ENCODE peak calls at places on chromosomes 1 and 21, in six cellular contexts. D is naive thymus-derived CD4-positive, alpha-beta T cell; Q is CD8-positive, alpha-beta memory T cell; Z is caudate nucleus; F is right lobe of liver; T is mesendoderm. W is an unnamed sample.

GRCh38 chr21:44391345-44392091 is 38.1 kb downstream of the TRPM2 start:
- DNase-seq in Q (no peak), Z (no peak), D (no peak), F (no peak), T (no peak), W (no peak)

GRCh38 chr1:153945131-153945794 is 1.3 kb downstream of the DENND4B start:
- DNase-seq in Z (no peak), Q (peak; percentile 88), T (no peak), D (peak; percentile 85), F (no peak), W (no peak)

GRCh38 chr1:204591473-204592090 is 75.4 kb downstream of the MDM4 start:
- DNase-seq in T (no peak), Q (no peak), Z (no peak), D (no peak), F (no peak), W (no peak)

GRCh38 chr1:24770891-24771290 is 25.6 kb downstream of the CLIC4 start:
- DNase-seq in T (no peak), Z (no peak), F (no peak), D (no peak), Q (no peak), W (no peak)

GRCh38 chr21:45618846-45619485 is 24.6 kb upstream of the PCBP3 start:
- DNase-seq in F (peak; percentile 37), D (no peak), Q (no peak), Z (no peak), T (no peak), W (no peak)

GRCh38 chr1:842816-843215 is 80.9 kb upstream of the SAMD11 start:
- DNase-seq in F (no peak), D (no peak), T (no peak), Z (no peak), Q (no peak), W (no peak)

GRCh38 chr1:31497601-31498000 is 78.7 kb upstream of the TINAGL1 start:
- DNase-seq in D (no peak), Q (no peak), Z (no peak), T (no peak), F (peak; percentile 9), W (no peak)

GRCh38 chr1:156709743-156710489 is 4.5 kb upstream of the CRABP2 start:
- DNase-seq in D (no peak), Q (no peak), F (no peak), T (no peak), Z (peak; percentile 34), W (no peak)

GRCh38 chr1:211677659-211678058 is 2.2 kb upstream of the NEK2 start:
- DNase-seq in Q (no peak), F (no peak), D (no peak), Z (no peak), T (no peak), W (no peak)

GRCh38 chr1:112651205-112651604 is 23.3 kb upstream of the MOV10 start:
- DNase-seq in D (no peak), T (no peak), F (no peak), Z (no peak), Q (no peak), W (no peak)

GRCh38 chr1:209527372-209527771 is 56.1 kb upstream of the CAMK1G start:
- DNase-seq in Z (no peak), D (no peak), Q (no peak), F (no peak), T (no peak), W (no peak)

GRCh38 chr1:2969870-2970291 is 51.4 kb upstream of the ACTRT2 start:
- DNase-seq in D (no peak), F (peak; percentile 32), Z (no peak), T (no peak), Q (no peak), W (no peak)

GRCh38 chr1:58981392-58981791 is 197.5 kb upstream of the JUN start:
- DNase-seq in F (no peak), Z (no peak), Q (no peak), D (no peak), T (peak; percentile 25), W (no peak)

GRCh38 chr1:6016191-6016865 is 24.1 kb upstream of the NPHP4 start:
- DNase-seq in F (no peak), Q (no peak), Z (no peak), T (no peak), D (no peak), W (peak; percentile 61)

GRCh38 chr1:180098242-180098995 is 56.2 kb upstream of the QSOX1 start:
- DNase-seq in Q (no peak), D (no peak), T (peak; percentile 24), F (no peak), Z (no peak), W (no peak)

GRCh38 chr1:116923421-116923820 is 13.7 kb downstream of the PTGFRN start:
- DNase-seq in T (no peak), Q (no peak), Z (no peak), F (no peak), D (no peak), W (no peak)

GRCh38 chr1:42035205-42035829 is 116.6 kb upstream of the HIVEP3 start:
- DNase-seq in F (peak; percentile 77), Z (peak; percentile 81), T (peak; percentile 57), Q (peak; percentile 66), D (no peak), W (no peak)

GRCh38 chr1:179742717-179743678 is at the start of gene FAM163A:
- DNase-seq in T (peak; percentile 52), F (no peak), D (peak; percentile 15), Z (no peak), Q (no peak), W (no peak)

GRCh38 chr1:20100632-20101355 is 18.5 kb downstream of the PLA2G2D start:
- DNase-seq in D (peak; percentile 18), F (no peak), Z (peak; percentile 20), Q (no peak), T (peak; percentile 82), W (peak; percentile 20)

DNA sequence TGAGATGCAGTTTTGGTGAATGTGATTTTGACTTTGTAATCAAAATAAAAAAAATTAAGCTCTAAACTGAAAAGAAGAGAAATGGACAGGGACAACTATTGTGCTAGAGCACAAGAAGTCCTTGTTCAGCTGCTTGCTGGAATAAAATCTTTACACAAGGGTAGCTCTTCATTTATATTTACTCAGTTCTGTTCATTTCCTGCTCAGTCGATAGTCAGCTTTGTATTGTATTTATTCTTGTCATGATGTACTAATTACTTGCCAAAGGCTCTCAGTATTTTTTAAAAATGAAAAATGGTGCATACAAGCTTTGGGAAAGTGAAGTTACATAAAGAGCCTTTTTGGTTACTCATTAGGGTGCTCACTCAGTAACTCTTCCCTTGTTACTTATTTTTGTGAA is 17.8 kb downstream of the F5 start:
- DNase-seq in F (no peak), Z (no peak), Q (no peak), T (no peak), D (no peak), W (no peak)
- H3K27ac ChIP-seq in F (peak overlapping the region; percentile 74), Z (no peak overlapping the region), Q (no peak overlapping the region), T (no peak overlapping the region), D (no peak overlapping the region), W (no peak overlapping the region)

GRCh38 chr1:54363925-54364324 is 42.3 kb downstream of the SSBP3 start:
- DNase-seq in Q (no peak), Z (no peak), F (no peak), D (no peak), T (no peak), W (no peak)

GRCh38 chr1:54365020-54365797 is 41.0 kb downstream of the SSBP3 start:
- DNase-seq in Q (no peak), Z (no peak), F (peak; percentile 88), D (no peak), T (no peak), W (no peak)

GRCh38 chr1:54364613-54365012 is 41.6 kb downstream of the SSBP3 start:
- DNase-seq in Z (no peak), F (peak; percentile 59), Q (no peak), D (no peak), T (no peak), W (no peak)

GRCh38 chr1:54361342-54361741 is 44.9 kb downstream of the SSBP3 start:
- DNase-seq in Z (no peak), T (peak; percentile 60), D (no peak), Q (no peak), F (no peak), W (no peak)

DNA sequence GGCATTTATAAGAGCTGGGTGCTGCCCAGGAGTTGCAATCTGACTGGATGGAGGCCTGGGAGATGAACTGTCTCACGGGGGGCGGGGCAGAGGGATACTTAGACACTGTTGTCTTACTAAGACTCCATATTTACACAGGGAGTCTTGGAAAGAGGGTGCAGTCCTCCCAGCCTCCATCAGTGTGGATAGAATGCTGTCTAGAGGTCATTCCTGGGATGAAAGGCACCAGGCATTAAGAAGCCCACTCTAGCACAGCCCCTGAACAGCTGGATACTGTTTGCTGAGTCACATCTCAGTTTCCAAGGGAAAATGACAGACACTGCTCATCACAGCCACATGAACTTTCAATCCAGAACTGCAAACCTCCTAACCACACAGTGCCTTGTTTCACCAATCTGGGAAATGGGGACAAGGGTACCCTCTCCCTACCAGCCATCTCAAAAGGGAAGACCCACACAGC is 43.3 kb downstream of the SSBP3 start:
- DNase-seq in Q (no peak), F (no peak), Z (no peak), D (no peak), T (no peak), W (no peak)
- H3K27ac ChIP-seq in Q (no peak overlapping the region), F (no peak overlapping the region), Z (no peak overlapping the region), D (no peak overlapping the region), T (no peak overlapping the region), W (no peak overlapping the region)

DNA sequence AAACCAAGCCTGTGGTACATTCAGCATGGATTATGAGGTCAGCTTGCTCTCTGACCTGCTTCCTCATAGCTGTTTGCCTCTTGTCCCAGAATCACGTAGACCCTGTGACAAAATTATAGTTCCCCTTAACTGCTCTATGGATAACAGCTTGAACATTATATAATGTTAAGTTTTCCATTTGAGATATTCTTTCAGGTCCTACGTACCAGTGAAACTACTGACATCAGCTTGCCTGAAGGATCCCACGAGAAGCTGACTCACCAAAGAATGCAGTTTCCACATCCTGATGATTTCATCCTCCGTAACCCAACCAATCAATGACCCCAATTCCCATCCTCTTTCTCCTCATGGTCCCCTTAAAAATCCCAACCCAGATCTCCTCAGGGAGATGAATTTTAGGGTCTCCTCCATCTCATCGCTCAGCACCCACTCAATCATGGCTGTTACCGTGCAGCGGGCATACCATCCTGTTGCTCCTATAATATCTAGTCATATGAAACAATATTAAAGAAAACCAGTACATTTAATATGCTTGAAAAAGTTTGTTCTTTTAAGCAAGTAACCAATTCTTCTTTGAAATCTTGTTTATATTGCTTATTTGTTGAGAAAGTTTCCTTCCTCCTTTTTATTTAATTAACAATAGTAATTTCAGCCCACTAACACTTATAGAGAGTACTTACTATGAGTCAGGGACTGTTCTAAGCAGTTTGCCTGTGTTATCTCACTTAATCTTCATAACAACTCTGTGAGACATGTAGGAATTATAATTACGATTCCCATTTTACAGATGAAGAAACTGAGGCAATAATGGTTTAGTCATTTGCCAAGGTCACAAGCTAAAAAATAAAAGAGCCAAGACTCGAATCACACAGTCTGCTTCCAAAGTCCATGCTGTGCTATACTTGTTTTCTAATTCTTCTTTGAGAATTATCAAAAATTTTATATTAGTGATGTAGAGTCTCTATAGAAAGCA is 27.4 kb downstream of the CHML start:
- DNase-seq in T (peak; percentile 84), F (no peak), Z (no peak), Q (no peak), D (no peak), W (peak; percentile 89)
- H3K27ac ChIP-seq in T (no peak overlapping the region), F (peak overlapping the region; percentile 88), Z (no peak overlapping the region), Q (no peak overlapping the region), D (no peak overlapping the region), W (peak overlapping the region; percentile 69)

DNA sequence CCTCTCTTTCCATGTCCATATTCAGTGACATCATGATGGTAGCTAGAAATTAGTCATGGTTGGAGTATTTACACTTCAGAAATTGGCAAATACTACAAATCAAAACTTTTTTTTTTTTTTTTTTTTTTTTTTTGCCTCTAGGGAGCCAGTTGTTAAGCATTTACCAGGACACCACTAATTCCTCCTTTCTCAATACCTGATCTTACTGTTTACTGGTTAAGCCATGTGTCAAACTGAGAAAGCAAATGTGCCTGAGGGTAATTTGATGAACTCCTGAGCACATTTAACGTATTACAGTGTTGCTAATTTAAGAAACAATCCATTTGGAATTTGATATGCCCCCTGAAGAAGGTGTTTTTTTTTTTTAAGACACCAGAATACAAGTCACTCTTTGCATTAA is 94.4 kb downstream of the DNM3 start:
- DNase-seq in D (no peak), Q (no peak), Z (no peak), F (no peak), T (no peak), W (no peak)
- H3K27ac ChIP-seq in D (no peak overlapping the region), Q (no peak overlapping the region), Z (no peak overlapping the region), F (no peak overlapping the region), T (no peak overlapping the region), W (no peak overlapping the region)